ENCODE peak calls at places on chromosomes 2 and 18, in six cellular contexts. H, S, B, L, E and O are unnamed samples.
A peak's percentile ranks its signal among the peaks of the same experiment; 100 is the strongest.

GRCh38 chr2:217890445-217890844 is 112.3 kb downstream of the TNS1 start:
- DNase-seq in H (no peak), S (no peak), B (no peak), L (no peak), E (peak; percentile 90), O (no peak)

GRCh38 chr18:45025108-45025471 is 344.4 kb downstream of the SETBP1 start:
- DNase-seq in H (no peak), S (no peak), B (no peak), L (no peak), E (no peak), O (no peak)

GRCh38 chr2:28413152-28413895 is 20.7 kb downstream of the FOSL2 start:
- DNase-seq in H (no peak), S (peak; percentile 58), B (no peak), L (peak; percentile 63), E (peak; percentile 73), O (no peak)

GRCh38 chr2:79620679-79621078 is 107.8 kb downstream of the CTNNA2 start:
- DNase-seq in H (no peak), S (no peak), B (no peak), L (no peak), E (no peak), O (no peak)

GRCh38 chr2:75516378-75517122 is 44.2 kb downstream of the EVA1A start:
- DNase-seq in H (no peak), S (no peak), B (no peak), L (no peak), E (no peak), O (peak; percentile 76)

GRCh38 chr2:16623046-16623445 is 42.6 kb downstream of the CYRIA start:
- DNase-seq in H (no peak), S (no peak), B (no peak), L (no peak), E (no peak), O (no peak)

GRCh38 chr2:128306931-128307460 is 11.7 kb downstream of the HS6ST1 start:
- DNase-seq in H (no peak), S (peak; percentile 52), B (no peak), L (no peak), E (peak; percentile 70), O (peak; percentile 43)

GRCh38 chr2:22382439-22383169 is 1002.4 kb upstream of the KLHL29 start:
- DNase-seq in H (no peak), S (no peak), B (no peak), L (no peak), E (no peak), O (no peak)

GRCh38 chr2:108417254-108417653 is 31.8 kb upstream of the GCC2 start:
- DNase-seq in H (no peak), S (no peak), B (peak; percentile 30), L (peak; percentile 22), E (no peak), O (no peak)

GRCh38 chr2:232113821-232114220 is 152.3 kb downstream of the DIS3L2 start:
- DNase-seq in H (no peak), S (no peak), B (no peak), L (no peak), E (no peak), O (no peak)

GRCh38 chr2:217489145-217489960 is 513.4 kb downstream of the TNS1 start:
- DNase-seq in H (no peak), S (peak; percentile 21), B (no peak), L (no peak), E (no peak), O (no peak)

GRCh38 chr2:239695728-239696240 is 295.0 kb upstream of the HDAC4 start:
- DNase-seq in H (no peak), S (no peak), B (no peak), L (no peak), E (no peak), O (no peak)

DNA sequence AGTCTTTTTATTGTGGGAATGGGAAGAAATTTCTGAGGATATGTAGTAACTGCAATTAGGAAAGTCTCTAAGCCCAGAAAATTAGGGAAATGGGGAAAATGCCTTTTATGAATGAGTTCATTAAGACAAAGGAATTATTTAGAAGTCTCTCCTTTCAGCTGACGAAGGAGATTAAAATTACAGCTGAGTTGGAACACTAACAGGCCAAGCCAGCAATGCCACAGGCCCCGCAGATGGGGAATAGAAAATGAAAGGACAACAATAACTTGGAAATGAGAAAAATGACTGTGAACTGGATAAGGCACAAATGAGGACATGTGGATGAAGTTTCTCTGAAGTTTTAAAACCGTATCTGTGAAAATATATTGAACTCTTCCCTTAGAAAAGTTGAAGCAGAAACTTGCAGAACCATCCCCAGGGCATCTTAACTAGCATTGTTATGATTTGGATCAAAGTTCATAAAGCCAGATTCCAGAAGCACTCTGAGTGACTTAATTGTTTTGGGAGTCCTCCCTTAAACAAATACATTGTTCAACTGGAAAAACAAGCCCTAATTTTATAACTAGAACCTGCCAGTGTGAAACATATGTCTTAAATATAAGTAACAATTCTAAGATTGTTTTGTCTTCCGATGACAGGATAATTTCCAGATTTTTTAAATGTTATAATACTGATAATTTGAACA is 51.3 kb downstream of the C2orf76 start:
- DNase-seq in H (no peak), S (no peak), B (no peak), L (no peak), E (no peak), O (no peak)
- H3K4me3 ChIP-seq in H (no peak overlapping the region), S (no peak overlapping the region), B (no peak overlapping the region), L (no peak overlapping the region), E (no peak overlapping the region), O (no peak overlapping the region)

GRCh38 chr2:240855670-240856069 is 13.0 kb upstream of the AGXT start:
- DNase-seq in H (no peak), S (peak; percentile 63), B (no peak), L (no peak), E (no peak), O (no peak)

GRCh38 chr2:240857039-240858008 is 11.3 kb upstream of the AGXT start:
- DNase-seq in H (no peak), S (peak; percentile 63), B (peak; percentile 63), L (peak; percentile 54), E (no peak), O (peak; percentile 98)

GRCh38 chr2:240858321-240858720 is 10.3 kb upstream of the AGXT start:
- DNase-seq in H (no peak), S (no peak), B (no peak), L (no peak), E (no peak), O (no peak)

GRCh38 chr2:240858871-240859270 is 9.8 kb upstream of the AGXT start:
- DNase-seq in H (no peak), S (no peak), B (no peak), L (no peak), E (no peak), O (no peak)

DNA sequence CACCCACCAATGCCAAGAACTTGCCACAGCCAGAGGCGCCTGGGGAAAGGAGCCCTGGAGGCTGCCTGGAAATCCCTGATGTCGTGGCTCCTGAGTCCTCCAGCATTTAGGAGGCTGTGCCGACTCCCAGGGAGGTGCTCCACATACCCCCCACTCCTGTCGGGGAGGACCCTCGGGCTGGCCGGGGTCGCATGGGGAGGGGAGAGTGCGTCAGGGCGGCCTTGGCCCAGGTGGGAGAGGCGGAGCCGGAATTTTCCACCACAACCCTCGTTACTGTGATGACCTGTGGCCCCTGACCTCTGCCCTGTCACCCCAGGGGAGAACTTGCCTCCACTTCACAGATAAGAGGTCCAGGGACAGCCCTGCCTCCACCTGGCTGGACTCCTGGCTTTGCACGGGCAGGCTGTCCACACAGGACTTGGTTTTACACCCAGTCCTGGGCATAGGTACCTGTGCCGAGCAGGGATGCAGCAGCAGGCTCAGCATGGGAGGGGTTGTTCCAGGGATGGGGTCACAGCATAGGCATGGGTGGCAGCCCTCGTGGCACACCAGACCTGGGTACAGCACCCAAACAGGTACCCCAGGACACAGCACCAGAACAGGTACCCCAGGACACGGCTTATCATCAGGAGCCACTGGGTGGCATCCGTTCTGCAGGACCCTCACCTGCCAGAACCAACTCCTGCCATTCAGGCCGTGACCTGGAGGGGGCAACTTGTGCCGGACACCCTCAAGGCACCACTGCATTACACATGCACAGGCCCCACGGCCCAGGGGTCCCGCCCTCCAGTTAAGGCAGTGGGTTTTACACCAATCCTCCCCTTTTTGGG is 12.3 kb upstream of the AGXT start:
- DNase-seq in H (no peak), S (peak; percentile 63), B (no peak), L (no peak), E (no peak), O (peak; percentile 94)
- TF ChIP-seq POLR2A in H (no peak), S (no peak), B (no peak), L (no peak), E (no peak), O (peak; percentile 34)

DNA sequence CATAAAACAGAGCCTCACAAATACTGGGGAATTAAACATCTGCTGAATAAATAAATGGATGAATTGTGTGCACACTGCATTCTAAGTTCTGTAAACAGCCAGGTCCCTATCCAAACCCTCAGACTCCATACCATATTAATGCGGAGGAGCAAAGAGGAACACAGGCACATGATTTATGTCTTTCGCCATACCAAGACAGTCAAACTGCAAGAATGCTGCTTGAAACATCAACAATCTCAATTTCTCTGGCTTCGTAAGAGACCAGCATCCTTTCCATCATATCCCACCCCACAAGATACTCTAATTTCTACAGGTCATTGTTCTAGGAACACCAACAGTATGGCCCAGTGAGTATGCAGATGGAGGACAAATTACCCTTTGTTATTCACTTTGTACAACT is 15.0 kb downstream of the KANSL3 start:
- DNase-seq in H (no peak), S (no peak), B (no peak), L (no peak), E (no peak), O (no peak)
- H3K36me3 ChIP-seq in H (peaks cover 26% of the 10 kb centered on the region), S (peaks cover 16% of the 10 kb centered on the region), B (peaks cover 57% of the 10 kb centered on the region), L (peaks cover 13% of the 10 kb centered on the region), E (peaks cover 14% of the 10 kb centered on the region), O (peaks cover 6% of the 10 kb centered on the region)

GRCh38 chr2:37667704-37668103 is 3.7 kb downstream of the CDC42EP3 start:
- DNase-seq in H (no peak), S (no peak), B (no peak), L (no peak), E (no peak), O (no peak)
- H3K4me3 ChIP-seq in H (no peak overlapping the region), S (no peak overlapping the region), B (peak overlapping the region; percentile 90), L (no peak overlapping the region), E (no peak overlapping the region), O (no peak overlapping the region)

DNA sequence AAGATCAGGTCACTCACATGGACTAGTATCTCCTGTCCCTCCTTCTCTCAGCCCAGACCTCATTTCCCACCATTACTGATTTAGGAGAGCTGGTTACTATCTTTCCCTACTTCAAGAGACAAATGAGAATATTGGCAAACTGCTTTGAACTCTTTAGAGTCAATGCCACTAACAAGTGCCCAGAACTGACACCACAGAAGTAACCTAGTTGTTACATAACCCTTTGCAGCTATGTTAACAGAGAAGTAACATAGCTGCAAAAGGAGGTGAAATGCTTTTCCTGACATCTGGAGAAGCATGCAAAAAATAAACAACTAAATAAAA is 30.0 kb downstream of the TGFA start:
- DNase-seq in H (no peak), S (no peak), B (no peak), L (no peak), E (no peak), O (no peak)
- TF ChIP-seq POLR2A in H (no peak), S (no peak), B (no peak), L (no peak), E (no peak), O (no peak)